ENCODE peak calls at places on chromosomes 16 and 17, in ten cellular contexts. P is Panc1, M is dorsolateral prefrontal cortex, E is fibroblast of lung, T is heart left ventricle, U is aorta, J is left lung, B is HCT116, Y is prostate gland, O is GM23338. L is an unnamed sample.
A peak's percentile ranks its signal among the peaks of the same experiment; 100 is the strongest.

GRCh38 chr17:77032929-77033328 is 107.8 kb upstream of the SEC14L1 start:
- DNase-seq in O (no peak), J (no peak), M (no peak), P (no peak), Y (no peak), E (no peak), U (no peak), B (no peak), T (no peak), L (no peak)

GRCh38 chr17:29664743-29665479 is 42.2 kb upstream of the CORO6 start:
- DNase-seq in B (peak; percentile 60), Y (no peak), P (peak; percentile 67), O (no peak), J (no peak), M (no peak), E (peak; percentile 91), U (no peak), T (no peak), L (no peak)

GRCh38 chr17:22138861-22139469 is 446.6 kb downstream of the KCNJ18 start:
- DNase-seq in B (no peak), T (no peak), M (no peak), Y (no peak), E (no peak), O (peak; percentile 33), J (no peak), P (no peak), U (no peak), L (no peak)

GRCh38 chr17:27319536-27320221 is 25.8 kb downstream of the WSB1 start:
- DNase-seq in O (no peak), Y (peak; percentile 58), E (peak; percentile 60), J (no peak), B (no peak), M (peak; percentile 69), T (peak; percentile 84), P (no peak), U (peak; percentile 74), L (no peak)

GRCh38 chr16:35414139-35414538 is 1954.7 kb downstream of the TP53TG3F start:
- DNase-seq in E (no peak), B (no peak), U (no peak), Y (no peak), M (no peak), J (no peak), T (no peak), O (no peak), P (no peak), L (no peak)

GRCh38 chr16:57740423-57741071 is 5.0 kb downstream of the KATNB1 start:
- DNase-seq in B (no peak), M (no peak), Y (no peak), J (no peak), E (no peak), T (peak; percentile 5), O (no peak), U (no peak), P (no peak), L (no peak)

GRCh38 chr16:80931985-80932720 is 74.5 kb downstream of the CMC2 start:
- DNase-seq in B (no peak), T (peak; percentile 58), M (peak; percentile 77), J (peak; percentile 80), U (peak; percentile 80), P (no peak), O (peak; percentile 74), Y (peak; percentile 74), E (peak; percentile 71), L (no peak)

GRCh38 chr17:5078106-5079028 is at the start of gene ZFP3:
- DNase-seq in T (peak; percentile 87), J (peak; percentile 95), Y (peak; percentile 75), U (peak; percentile 90), M (peak; percentile 87), O (peak; percentile 92), B (no peak), P (no peak), E (peak; percentile 87), L (no peak)

GRCh38 chr16:17866991-17867390 is 396.2 kb upstream of the XYLT1 start:
- DNase-seq in O (no peak), T (no peak), M (no peak), P (no peak), B (no peak), U (no peak), E (no peak), J (no peak), Y (no peak), L (no peak)

GRCh38 chr17:82461827-82462524 is 3.4 kb downstream of the NARF start:
- DNase-seq in J (peak; percentile 57), T (no peak), U (no peak), E (no peak), Y (no peak), O (no peak), P (no peak), B (no peak), M (no peak), L (no peak)

GRCh38 chr17:4886830-4887229 is 12.5 kb upstream of the C17orf107 start:
- DNase-seq in M (no peak), U (no peak), T (no peak), O (no peak), Y (no peak), B (no peak), P (no peak), J (peak; percentile 55), E (no peak), L (no peak)

GRCh38 chr17:56011406-56012131 is 141.7 kb upstream of the ANKFN1 start:
- DNase-seq in E (no peak), O (no peak), J (no peak), Y (no peak), B (no peak), P (no peak), U (no peak), M (no peak), T (no peak), L (no peak)

GRCh38 chr17:28949185-28950016 is 1.9 kb downstream of the PHF12 start:
- DNase-seq in M (no peak), U (peak; percentile 76), J (peak; percentile 93), E (peak; percentile 47), P (no peak), T (peak; percentile 67), O (peak; percentile 74), B (no peak), Y (peak; percentile 63), L (no peak)

GRCh38 chr16:58414938-58415451 is 22.7 kb downstream of the GINS3 start:
- DNase-seq in Y (no peak), U (no peak), M (no peak), O (no peak), T (peak; percentile 41), J (no peak), E (peak; percentile 48), P (no peak), B (no peak), L (no peak)

GRCh38 chr16:138049-138417 is 440 bp downstream of the NPRL3 start:
- DNase-seq in O (peak; percentile 58), Y (no peak), U (peak; percentile 56), M (no peak), P (no peak), T (no peak), B (no peak), E (peak; percentile 6), J (peak; percentile 84), L (no peak)

DNA sequence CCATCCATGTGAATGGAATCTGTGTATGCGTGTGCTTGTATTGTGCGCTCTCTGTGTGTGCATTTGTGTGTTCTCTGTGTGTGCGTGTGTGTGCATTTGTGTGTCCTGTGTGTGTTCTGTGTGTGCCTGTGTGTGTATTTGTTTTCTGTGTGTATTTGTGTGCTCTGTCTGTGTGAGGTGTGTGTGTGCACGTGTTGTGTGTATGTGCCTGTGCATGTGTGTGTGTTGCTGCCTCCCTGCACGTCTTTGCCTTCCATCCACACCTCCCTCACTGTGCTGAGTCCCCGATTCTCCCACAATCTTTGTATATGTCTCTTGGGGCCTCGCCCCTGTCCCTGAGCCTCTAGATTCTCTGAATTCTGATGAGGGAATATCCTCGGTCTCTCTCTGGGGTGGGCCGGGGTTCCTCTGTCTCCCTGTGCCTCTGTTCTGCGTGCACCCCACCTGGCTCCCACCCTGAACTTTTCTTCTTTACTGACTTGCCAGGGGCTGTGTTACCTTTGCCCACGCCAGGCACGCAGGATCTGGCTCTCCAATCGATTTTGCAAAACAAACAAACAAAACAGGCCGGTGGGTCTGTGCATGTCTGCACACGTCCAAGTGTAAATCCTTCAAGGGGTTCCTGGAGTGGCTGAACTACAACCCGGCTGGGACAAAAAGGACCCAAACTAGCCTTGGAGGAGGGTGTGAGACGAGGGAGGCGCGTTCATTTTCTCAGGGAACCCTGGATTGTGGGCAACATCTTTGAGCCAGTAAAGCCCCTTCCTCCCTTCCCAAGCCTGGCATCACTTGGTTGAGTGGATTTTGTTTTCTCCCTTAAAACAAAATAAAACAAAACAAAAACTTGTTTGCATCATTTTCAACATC is 8.1 kb upstream of the FOXF1 start:
- DNase-seq in B (no peak), M (no peak), P (no peak), E (no peak), T (no peak), J (no peak), U (no peak), Y (no peak), O (no peak), L (no peak)
- H3K4me3 ChIP-seq in B (no peak overlapping the region), M (no peak overlapping the region), P (no peak overlapping the region), E (no peak overlapping the region), T (no peak overlapping the region), J (peak overlapping the region; percentile 54), U (no peak overlapping the region), Y (no peak overlapping the region), O (no peak overlapping the region), L (no peak overlapping the region)

DNA sequence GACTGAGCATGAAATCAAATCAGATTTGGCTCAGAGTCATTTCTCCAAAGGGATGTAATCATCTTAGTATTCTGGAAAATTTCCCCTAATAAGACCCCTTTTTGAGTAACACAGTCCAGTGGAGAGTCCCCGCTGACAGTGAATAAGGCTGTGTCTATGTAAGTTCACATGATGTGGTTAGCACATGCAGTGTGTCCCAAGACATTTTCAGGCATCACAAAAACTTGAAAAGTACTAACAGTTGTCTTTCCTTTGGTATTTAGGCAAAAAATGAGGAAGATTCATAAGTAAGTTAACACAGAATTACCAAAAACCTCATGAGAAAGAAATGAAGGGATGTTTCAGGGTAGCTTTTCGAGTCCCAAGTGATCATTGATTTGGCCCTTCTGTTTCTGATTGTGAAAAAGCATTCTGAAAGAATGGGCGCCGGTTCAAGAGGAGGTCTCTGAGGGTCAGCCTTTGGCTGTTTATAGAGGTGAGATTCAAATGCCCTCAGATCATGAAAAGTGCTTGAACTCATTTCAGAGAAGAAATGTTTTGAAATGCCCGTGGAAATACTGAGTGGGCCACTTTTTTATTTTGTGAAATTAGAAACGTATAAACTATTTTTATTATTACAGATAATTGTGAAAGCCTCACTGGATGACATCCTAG is 515 bp upstream of the ASPA start:
- DNase-seq in U (no peak), T (no peak), M (no peak), P (no peak), B (no peak), E (no peak), O (no peak), J (no peak), Y (no peak), L (no peak)
- H3K27me3 ChIP-seq in U (no peaks in the 10 kb centered on the region), T (no peaks in the 10 kb centered on the region), M (no peaks in the 10 kb centered on the region), P (no peaks in the 10 kb centered on the region), B (peaks cover 22% of the 10 kb centered on the region), E (no peaks in the 10 kb centered on the region), O (no peaks in the 10 kb centered on the region), J (no peaks in the 10 kb centered on the region), Y (no peaks in the 10 kb centered on the region), L (no peaks in the 10 kb centered on the region)

GRCh38 chr17:7466318-7466643 is 13.2 kb downstream of the ZBTB4 start:
- DNase-seq in J (no peak), T (no peak), Y (no peak), U (no peak), O (no peak), P (no peak), E (no peak), M (no peak), B (no peak), L (no peak)
- H3K27ac ChIP-seq in J (peak overlapping the region; percentile 26), T (peak overlapping the region; percentile 81), Y (peak overlapping the region; percentile 10), U (no peak overlapping the region), O (no peak overlapping the region), P (no peak overlapping the region), E (peak overlapping the region; percentile 68), M (peak overlapping the region; percentile 34), B (no peak overlapping the region), L (no peak overlapping the region)

GRCh38 chr17:81341347-81342061 is 46.4 kb upstream of the SLC38A10 start:
- DNase-seq in J (no peak), O (peak; percentile 51), E (peak; percentile 16), P (no peak), T (no peak), B (no peak), U (no peak), Y (no peak), M (no peak), L (no peak)
- H3K4me3 ChIP-seq in J (peak overlapping the region; percentile 86), O (peak overlapping the region; percentile 84), E (peak overlapping the region; percentile 12), P (peak overlapping the region; percentile 100), T (peak overlapping the region; percentile 82), B (no peak overlapping the region), U (no peak overlapping the region), Y (peak overlapping the region; percentile 90), M (peak overlapping the region; percentile 75), L (peak overlapping the region; percentile 19)